ENCODE peak calls at places on chromosomes 7 and 10, in ten cellular contexts. B is cardiac muscle cell; V is thoracic aorta; D is B cell; A is lower leg skin; W is psoas muscle; I is heart left ventricle; T is WTC11; N is OCI-LY7; R is activated CD8-positive, alpha-beta T cell treated with anti-CD3 and anti-CD28 coated beads for 36 hours. X is an unnamed sample.

GRCh38 chr10:95864906-95865813 is 42.6 kb upstream of the CC2D2B start:
- DNase-seq in B (peak), V (no peak), D (peak), A (no peak), W (no peak), I (peak), T (peak), N (peak), R (peak), X (peak)

GRCh38 chr7:92135490-92135889 is 1.2 kb upstream of the CYP51A1 start:
- DNase-seq in B (no peak), V (no peak), D (no peak), A (no peak), W (no peak), I (no peak), T (no peak), N (peak), R (no peak), X (no peak)

GRCh38 chr10:116631871-116632295 is 11.1 kb downstream of the PNLIPRP2 start:
- DNase-seq in B (no peak), V (no peak), D (no peak), A (no peak), W (no peak), I (no peak), T (no peak), N (no peak), R (no peak), X (no peak)

GRCh38 chr7:30707391-30708351 is 25.4 kb upstream of the CRHR2 start:
- DNase-seq in B (no peak), V (no peak), D (no peak), A (peak), W (peak), I (peak), T (no peak), N (no peak), R (no peak), X (no peak)

GRCh38 chr7:148503900-148504487 is 86.6 kb upstream of the C7orf33 start:
- DNase-seq in B (peak), V (no peak), D (no peak), A (no peak), W (no peak), I (no peak), T (no peak), N (peak), R (no peak), X (no peak)

GRCh38 chr10:14773551-14774213 is 1.0 kb downstream of the FAM107B start:
- DNase-seq in B (no peak), V (no peak), D (no peak), A (no peak), W (no peak), I (no peak), T (no peak), N (no peak), R (no peak), X (no peak)

GRCh38 chr7:55280031-55280454 is 85.1 kb upstream of the LANCL2 start:
- DNase-seq in B (peak), V (no peak), D (peak), A (peak), W (peak), I (peak), T (peak), N (peak), R (peak), X (peak)

GRCh38 chr7:98879198-98879988 is 1.1 kb downstream of the TRRAP start:
- DNase-seq in B (peak), V (no peak), D (peak), A (no peak), W (no peak), I (no peak), T (no peak), N (peak), R (peak), X (peak)

GRCh38 chr10:18610517-18610916 is 40.9 kb downstream of the NSUN6 start:
- DNase-seq in B (no peak), V (no peak), D (no peak), A (no peak), W (no peak), I (no peak), T (no peak), N (no peak), R (no peak), X (no peak)

GRCh38 chr7:31051598-31052503 is at the start of gene ADCYAP1R1:
- DNase-seq in B (peak), V (no peak), D (no peak), A (no peak), W (peak), I (peak), T (peak), N (no peak), R (no peak), X (no peak)

GRCh38 chr10:94631077-94631476 is 52.5 kb upstream of the CYP2C18 start:
- DNase-seq in B (no peak), V (no peak), D (no peak), A (no peak), W (no peak), I (no peak), T (no peak), N (no peak), R (no peak), X (no peak)

GRCh38 chr10:125985557-125986246 is 89.3 kb downstream of the FANK1 start:
- DNase-seq in B (no peak), V (no peak), D (no peak), A (no peak), W (no peak), I (no peak), T (no peak), N (no peak), R (no peak), X (no peak)

GRCh38 chr7:28813238-28813962 is 144.7 kb downstream of the TRIL start:
- DNase-seq in B (peak), V (no peak), D (no peak), A (no peak), W (peak), I (no peak), T (no peak), N (no peak), R (no peak), X (no peak)

GRCh38 chr10:122139627-122140151 is 131.4 kb upstream of the BTBD16 start:
- DNase-seq in B (no peak), V (no peak), D (no peak), A (no peak), W (peak), I (peak), T (no peak), N (no peak), R (no peak), X (no peak)

GRCh38 chr7:44477063-44477830 is 13.2 kb downstream of the NUDCD3 start:
- DNase-seq in B (peak), V (no peak), D (peak), A (peak), W (peak), I (peak), T (peak), N (peak), R (peak), X (peak)

GRCh38 chr7:155402941-155403340 is 55.0 kb upstream of the EN2 start:
- DNase-seq in B (no peak), V (no peak), D (no peak), A (no peak), W (no peak), I (no peak), T (no peak), N (no peak), R (no peak), X (no peak)

GRCh38 chr10:6748981-6749630 is 169.0 kb upstream of the PRKCQ start:
- DNase-seq in B (no peak), V (no peak), D (no peak), A (no peak), W (no peak), I (no peak), T (no peak), N (no peak), R (no peak), X (no peak)

GRCh38 chr10:124911124-124912051 is 30.5 kb upstream of the ZRANB1 start:
- DNase-seq in B (no peak), V (no peak), D (no peak), A (peak), W (no peak), I (no peak), T (no peak), N (no peak), R (no peak), X (no peak)

GRCh38 chr7:103113164-103113563 is 35.7 kb downstream of the NAPEPLD start:
- DNase-seq in B (no peak), V (peak), D (no peak), A (no peak), W (no peak), I (no peak), T (no peak), N (no peak), R (no peak), X (no peak)

GRCh38 chr10:20429742-20430141 is 467.4 kb downstream of the NEBL start:
- DNase-seq in B (no peak), V (no peak), D (no peak), A (no peak), W (no peak), I (no peak), T (no peak), N (no peak), R (no peak), X (no peak)

GRCh38 chr7:2666588-2667250 is 21.3 kb upstream of the AMZ1 start:
- DNase-seq in B (no peak), V (no peak), D (no peak), A (no peak), W (no peak), I (no peak), T (no peak), N (no peak), R (no peak), X (no peak)

GRCh38 chr10:131786756-131787605 is 113.8 kb upstream of the PPP2R2D start:
- DNase-seq in B (peak), V (no peak), D (no peak), A (peak), W (no peak), I (no peak), T (peak), N (peak), R (peak), X (peak)

GRCh38 chr10:35422236-35422635 is 85.9 kb downstream of the CCNY start:
- DNase-seq in B (peak), V (no peak), D (no peak), A (no peak), W (no peak), I (no peak), T (no peak), N (no peak), R (no peak), X (no peak)

GRCh38 chr7:25851332-25852248 is 300.4 kb upstream of the NFE2L3 start:
- DNase-seq in B (peak), V (peak), D (peak), A (peak), W (peak), I (peak), T (peak), N (peak), R (peak), X (peak)

DNA sequence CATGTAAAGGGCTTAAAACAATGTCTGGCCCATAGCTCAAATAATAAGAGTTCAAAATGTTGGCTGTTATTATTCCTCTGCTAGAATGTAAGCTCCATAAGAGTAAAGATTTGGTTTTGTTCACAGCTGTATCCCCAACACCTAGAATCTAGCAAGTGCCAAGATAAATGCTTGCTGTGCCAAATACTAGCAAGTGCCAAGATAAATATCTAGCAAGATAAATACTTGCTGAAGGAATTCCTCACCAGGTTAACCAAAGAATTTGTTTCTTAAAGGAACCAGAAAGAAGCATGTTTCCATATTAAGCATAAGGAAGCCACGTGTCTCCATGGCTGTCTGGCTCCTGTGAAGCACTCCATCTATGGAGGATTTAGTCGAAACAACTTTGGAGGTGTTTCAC is 235.2 kb upstream of the SP4 start:
- DNase-seq in B (no peak), V (no peak), D (no peak), A (no peak), W (no peak), I (no peak), T (no peak), N (no peak), R (no peak), X (no peak)
- TF ChIP-seq CTCF in B (no peak), V (no peak), D (no peak), A (no peak), W (no peak), I (no peak), T (no peak), N (no peak), R (no peak), X (no peak)

GRCh38 chr10:119253433-119254174 is 46.2 kb downstream of the GRK5 start:
- DNase-seq in B (no peak), V (peak), D (no peak), A (peak), W (peak), I (peak), T (peak), N (no peak), R (peak), X (no peak)
- TF ChIP-seq CTCF in B (no peak), V (peak), D (no peak), A (no peak), W (no peak), I (no peak), T (no peak), N (no peak), R (no peak), X (no peak)

DNA sequence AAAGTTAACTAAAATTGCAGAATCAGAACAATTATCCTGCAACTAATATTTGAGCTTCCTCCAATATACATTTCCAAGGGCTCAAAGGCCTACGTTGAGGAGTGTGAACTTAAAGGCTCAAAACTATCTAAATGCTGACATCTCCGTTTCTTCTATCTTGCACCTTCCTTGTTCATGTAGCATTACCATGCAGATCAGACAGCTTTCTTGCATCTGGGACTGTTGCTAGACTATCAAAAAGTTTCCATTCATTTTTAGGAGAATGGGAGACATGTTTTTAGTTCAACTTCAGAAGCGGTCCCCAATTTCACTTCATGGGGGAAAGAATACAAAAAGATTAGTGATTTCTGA is 2.9 kb downstream of the ANKRD1 start:
- DNase-seq in B (no peak), V (no peak), D (no peak), A (no peak), W (no peak), I (no peak), T (no peak), N (no peak), R (no peak), X (no peak)
- TF ChIP-seq CTCF in B (no peak), V (no peak), D (no peak), A (no peak), W (no peak), I (no peak), T (no peak), N (no peak), R (no peak), X (no peak)

GRCh38 chr10:100009283-100009792 is 409 bp downstream of the DNMBP start:
- DNase-seq in B (no peak), V (no peak), D (peak), A (peak), W (no peak), I (peak), T (no peak), N (no peak), R (peak), X (no peak)
- TF ChIP-seq CTCF in B (peak), V (no peak), D (no peak), A (no peak), W (no peak), I (no peak), T (no peak), N (peak), R (peak), X (peak)

GRCh38 chr7:124764071-124764846 is 1.3 kb downstream of the GPR37 start:
- DNase-seq in B (peak), V (no peak), D (no peak), A (no peak), W (peak), I (no peak), T (peak), N (no peak), R (no peak), X (no peak)

GRCh38 chr7:124768525-124768924 is 2.9 kb upstream of the GPR37 start:
- DNase-seq in B (no peak), V (no peak), D (no peak), A (no peak), W (no peak), I (no peak), T (no peak), N (no peak), R (no peak), X (no peak)

GRCh38 chr7:124762611-124763143 is 2.9 kb downstream of the GPR37 start:
- DNase-seq in B (no peak), V (no peak), D (no peak), A (no peak), W (no peak), I (no peak), T (no peak), N (no peak), R (no peak), X (no peak)

GRCh38 chr7:124764847-124765400 is 668 bp downstream of the GPR37 start:
- DNase-seq in B (peak), V (no peak), D (no peak), A (no peak), W (peak), I (no peak), T (peak), N (no peak), R (peak), X (no peak)

GRCh38 chr7:124765401-124766352 is at the start of gene GPR37:
- DNase-seq in B (peak), V (peak), D (no peak), A (peak), W (peak), I (peak), T (peak), N (no peak), R (peak), X (no peak)
- TF ChIP-seq CTCF in B (no peak), V (no peak), D (no peak), A (no peak), W (no peak), I (no peak), T (no peak), N (no peak), R (no peak), X (no peak)

DNA sequence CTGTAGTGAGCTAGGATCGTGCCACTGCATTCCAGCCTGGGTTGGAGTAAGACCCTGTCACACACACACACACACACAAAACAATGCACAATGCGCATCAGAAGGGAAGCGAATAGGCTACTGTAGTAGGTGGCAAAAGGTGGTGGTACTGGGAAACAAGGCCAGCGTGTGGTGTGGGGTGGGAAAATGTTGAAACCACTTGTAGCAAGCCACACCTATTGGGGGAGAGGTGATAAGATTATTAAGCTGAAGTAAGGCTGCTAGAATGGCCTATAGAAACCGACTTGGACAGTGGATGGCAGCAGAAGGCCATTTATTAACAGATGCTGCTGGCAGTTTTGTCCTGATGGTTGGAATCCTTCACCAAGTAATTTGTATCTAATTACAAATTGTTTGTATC is 7.2 kb upstream of the CHCHD1 start:
- DNase-seq in B (peak), V (no peak), D (no peak), A (no peak), W (no peak), I (no peak), T (no peak), N (peak), R (no peak), X (no peak)
- TF ChIP-seq CTCF in B (no peak), V (no peak), D (no peak), A (no peak), W (no peak), I (no peak), T (no peak), N (peak), R (no peak), X (peak)

DNA sequence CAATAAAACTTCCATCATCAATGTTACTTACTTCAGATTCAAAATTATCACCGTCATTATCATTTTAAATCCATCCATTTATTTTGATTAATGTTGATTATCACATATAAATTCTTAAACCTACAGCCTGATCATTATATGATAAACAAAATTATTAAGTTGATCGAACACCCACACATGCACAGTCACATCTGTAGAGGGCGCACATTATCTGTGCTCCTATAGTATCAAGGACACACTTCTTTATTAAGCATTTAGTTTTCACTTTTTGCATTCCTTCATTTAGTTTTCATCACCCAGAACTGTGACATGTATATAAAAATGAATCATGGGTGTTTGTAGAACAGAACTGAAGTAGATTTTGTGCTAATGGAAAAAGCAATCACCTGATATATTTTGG is 26.2 kb upstream of the ZNF716 start:
- DNase-seq in B (no peak), V (no peak), D (no peak), A (no peak), W (no peak), I (no peak), T (no peak), N (no peak), R (no peak), X (no peak)
- TF ChIP-seq CTCF in B (no peak), V (no peak), D (no peak), A (no peak), W (no peak), I (no peak), T (no peak), N (peak), R (no peak), X (no peak)

GRCh38 chr10:28248092-28248491 is 54.8 kb downstream of the MPP7 start:
- DNase-seq in B (no peak), V (no peak), D (no peak), A (no peak), W (no peak), I (peak), T (no peak), N (no peak), R (peak), X (no peak)

GRCh38 chr10:28249512-28249911 is 53.4 kb downstream of the MPP7 start:
- DNase-seq in B (peak), V (no peak), D (no peak), A (no peak), W (no peak), I (no peak), T (no peak), N (no peak), R (no peak), X (no peak)

GRCh38 chr10:28250358-28250757 is 52.5 kb downstream of the MPP7 start:
- DNase-seq in B (no peak), V (no peak), D (no peak), A (no peak), W (no peak), I (no peak), T (no peak), N (no peak), R (no peak), X (no peak)

GRCh38 chr10:28253174-28253783 is 49.6 kb downstream of the MPP7 start:
- DNase-seq in B (no peak), V (no peak), D (no peak), A (no peak), W (no peak), I (no peak), T (no peak), N (no peak), R (no peak), X (no peak)

DNA sequence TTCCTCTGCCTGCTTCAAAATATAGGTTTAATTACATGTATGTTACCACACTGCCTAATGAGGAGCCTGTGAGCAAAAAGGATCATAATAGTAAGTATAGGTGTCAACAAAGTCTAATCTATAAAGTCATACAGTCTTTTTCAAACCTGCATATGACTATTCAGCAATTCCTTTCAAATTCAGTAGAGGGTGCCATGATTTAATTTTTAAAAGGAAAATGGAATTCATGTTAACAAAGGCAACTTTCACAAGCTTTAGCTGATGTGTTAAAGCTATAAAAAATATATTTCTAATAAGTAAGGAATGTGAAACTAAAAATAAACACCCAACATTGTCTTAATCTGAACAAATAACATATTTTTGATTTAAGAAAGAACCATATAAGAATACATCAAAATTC is 52.1 kb downstream of the MPP7 start:
- DNase-seq in B (no peak), V (no peak), D (no peak), A (no peak), W (no peak), I (no peak), T (no peak), N (peak), R (no peak), X (no peak)
- TF ChIP-seq CTCF in B (peak), V (peak), D (peak), A (no peak), W (peak), I (peak), T (no peak), N (peak), R (peak), X (peak)

X was measured in DND-41.